ENCODE peak calls at places on chromosomes 1 and 21, in seven cellular contexts. One of them, this sample, is unnamed.

GRCh38 chr1:18681423-18681835 is 50.8 kb downstream of the PAX7 start:
- DNase-seq in A549: peak
- DNase-seq in left ventricle myocardium inferior: no peak
- DNase-seq in brain microvascular endothelial cell: no peak
- DNase-seq in AG10803: peak
- DNase-seq in body of pancreas: no peak
- DNase-seq in mucosa of descending colon: peak
- DNase-seq in this sample: peak

GRCh38 chr1:85449356-85449755 is 15.6 kb downstream of the DDAH1 start:
- DNase-seq in brain microvascular endothelial cell: no peak
- DNase-seq in left ventricle myocardium inferior: no peak
- DNase-seq in body of pancreas: peak
- DNase-seq in A549: no peak
- DNase-seq in mucosa of descending colon: no peak
- DNase-seq in AG10803: no peak
- DNase-seq in this sample: no peak

GRCh38 chr1:62407398-62408009 is 29.3 kb upstream of the USP1 start:
- DNase-seq in body of pancreas: no peak
- DNase-seq in left ventricle myocardium inferior: no peak
- DNase-seq in AG10803: peak
- DNase-seq in A549: peak
- DNase-seq in mucosa of descending colon: peak
- DNase-seq in brain microvascular endothelial cell: peak
- DNase-seq in this sample: peak

GRCh38 chr1:236416165-236416564 is 22.1 kb downstream of the EDARADD start:
- DNase-seq in AG10803: no peak
- DNase-seq in left ventricle myocardium inferior: no peak
- DNase-seq in brain microvascular endothelial cell: no peak
- DNase-seq in A549: no peak
- DNase-seq in mucosa of descending colon: no peak
- DNase-seq in body of pancreas: no peak
- DNase-seq in this sample: no peak

GRCh38 chr1:94799201-94799600 is 21.0 kb upstream of the SLC44A3 start:
- DNase-seq in A549: no peak
- DNase-seq in AG10803: no peak
- DNase-seq in brain microvascular endothelial cell: no peak
- DNase-seq in left ventricle myocardium inferior: no peak
- DNase-seq in mucosa of descending colon: no peak
- DNase-seq in body of pancreas: no peak
- DNase-seq in this sample: no peak

GRCh38 chr21:43911015-43911934 is 46.3 kb downstream of the AGPAT3 start:
- DNase-seq in mucosa of descending colon: no peak
- DNase-seq in AG10803: peak
- DNase-seq in A549: no peak
- DNase-seq in brain microvascular endothelial cell: no peak
- DNase-seq in body of pancreas: no peak
- DNase-seq in left ventricle myocardium inferior: no peak
- DNase-seq in this sample: no peak

GRCh38 chr21:44845418-44846200 is 27.7 kb upstream of the SUMO3 start:
- DNase-seq in AG10803: peak
- DNase-seq in body of pancreas: peak
- DNase-seq in A549: peak
- DNase-seq in left ventricle myocardium inferior: peak
- DNase-seq in mucosa of descending colon: peak
- DNase-seq in brain microvascular endothelial cell: no peak
- DNase-seq in this sample: no peak

GRCh38 chr1:207828046-207828445 is 76.2 kb downstream of the CD46 start:
- DNase-seq in brain microvascular endothelial cell: no peak
- DNase-seq in AG10803: no peak
- DNase-seq in body of pancreas: no peak
- DNase-seq in left ventricle myocardium inferior: no peak
- DNase-seq in mucosa of descending colon: no peak
- DNase-seq in A549: no peak
- DNase-seq in this sample: no peak

GRCh38 chr1:40438391-40439015 is 11.8 kb upstream of the ZFP69B start:
- DNase-seq in mucosa of descending colon: peak
- DNase-seq in body of pancreas: peak
- DNase-seq in left ventricle myocardium inferior: no peak
- DNase-seq in brain microvascular endothelial cell: peak
- DNase-seq in A549: peak
- DNase-seq in AG10803: peak
- DNase-seq in this sample: no peak

GRCh38 chr1:154304664-154305337 is 16.1 kb upstream of the AQP10 start:
- DNase-seq in left ventricle myocardium inferior: no peak
- DNase-seq in brain microvascular endothelial cell: no peak
- DNase-seq in body of pancreas: no peak
- DNase-seq in A549: no peak
- DNase-seq in AG10803: no peak
- DNase-seq in mucosa of descending colon: no peak
- DNase-seq in this sample: no peak

GRCh38 chr1:227944931-227945890 is 2.5 kb downstream of the WNT9A start:
- DNase-seq in AG10803: no peak
- DNase-seq in A549: no peak
- DNase-seq in brain microvascular endothelial cell: no peak
- DNase-seq in mucosa of descending colon: no peak
- DNase-seq in body of pancreas: peak
- DNase-seq in left ventricle myocardium inferior: no peak
- DNase-seq in this sample: no peak

GRCh38 chr1:198212675-198213074 is 55.9 kb downstream of the NEK7 start:
- DNase-seq in left ventricle myocardium inferior: no peak
- DNase-seq in AG10803: peak
- DNase-seq in body of pancreas: no peak
- DNase-seq in mucosa of descending colon: no peak
- DNase-seq in A549: no peak
- DNase-seq in brain microvascular endothelial cell: peak
- DNase-seq in this sample: peak

GRCh38 chr1:21904725-21905520 is 32.2 kb downstream of the HSPG2 start:
- DNase-seq in AG10803: peak
- DNase-seq in body of pancreas: peak
- DNase-seq in A549: no peak
- DNase-seq in brain microvascular endothelial cell: peak
- DNase-seq in left ventricle myocardium inferior: peak
- DNase-seq in mucosa of descending colon: peak
- DNase-seq in this sample: no peak

GRCh38 chr1:62111084-62111483 is 83.6 kb upstream of the L1TD1 start:
- DNase-seq in mucosa of descending colon: no peak
- DNase-seq in body of pancreas: no peak
- DNase-seq in brain microvascular endothelial cell: no peak
- DNase-seq in AG10803: no peak
- DNase-seq in A549: no peak
- DNase-seq in left ventricle myocardium inferior: no peak
- DNase-seq in this sample: no peak

GRCh38 chr1:45999507-45999906 is 132.9 kb downstream of the PIK3R3 start:
- DNase-seq in mucosa of descending colon: no peak
- DNase-seq in brain microvascular endothelial cell: no peak
- DNase-seq in A549: no peak
- DNase-seq in body of pancreas: no peak
- DNase-seq in AG10803: no peak
- DNase-seq in left ventricle myocardium inferior: no peak
- DNase-seq in this sample: no peak

GRCh38 chr21:34928637-34929036 is 120.5 kb downstream of the RUNX1 start:
- DNase-seq in AG10803: no peak
- DNase-seq in mucosa of descending colon: no peak
- DNase-seq in body of pancreas: no peak
- DNase-seq in left ventricle myocardium inferior: no peak
- DNase-seq in brain microvascular endothelial cell: no peak
- DNase-seq in A549: no peak
- DNase-seq in this sample: no peak

GRCh38 chr1:216464489-216464888 is 41.2 kb upstream of the USH2A start:
- DNase-seq in left ventricle myocardium inferior: no peak
- DNase-seq in brain microvascular endothelial cell: peak
- DNase-seq in A549: no peak
- DNase-seq in mucosa of descending colon: no peak
- DNase-seq in AG10803: peak
- DNase-seq in body of pancreas: no peak
- DNase-seq in this sample: peak

GRCh38 chr21:33481314-33481943 is 1.7 kb upstream of the TMEM50B start:
- DNase-seq in AG10803: no peak
- DNase-seq in body of pancreas: no peak
- DNase-seq in brain microvascular endothelial cell: no peak
- DNase-seq in mucosa of descending colon: no peak
- DNase-seq in A549: no peak
- DNase-seq in left ventricle myocardium inferior: no peak
- DNase-seq in this sample: no peak

GRCh38 chr1:173453982-173454381 is 23.2 kb upstream of the PRDX6 start:
- DNase-seq in AG10803: peak
- DNase-seq in brain microvascular endothelial cell: peak
- DNase-seq in left ventricle myocardium inferior: no peak
- DNase-seq in A549: no peak
- DNase-seq in mucosa of descending colon: no peak
- DNase-seq in body of pancreas: no peak
- DNase-seq in this sample: no peak

GRCh38 chr1:151790940-151791651 is 796 bp upstream of the TDRKH start:
- DNase-seq in A549: peak
- DNase-seq in mucosa of descending colon: peak
- DNase-seq in left ventricle myocardium inferior: no peak
- DNase-seq in body of pancreas: no peak
- DNase-seq in brain microvascular endothelial cell: peak
- DNase-seq in AG10803: no peak
- DNase-seq in this sample: no peak

GRCh38 chr1:7069888-7070287 is 284.6 kb downstream of the CAMTA1 start:
- DNase-seq in body of pancreas: no peak
- DNase-seq in A549: no peak
- DNase-seq in brain microvascular endothelial cell: no peak
- DNase-seq in AG10803: peak
- DNase-seq in mucosa of descending colon: no peak
- DNase-seq in left ventricle myocardium inferior: no peak
- DNase-seq in this sample: no peak

GRCh38 chr1:222588135-222588534 is 1.6 kb downstream of the TAF1A start:
- DNase-seq in AG10803: peak
- DNase-seq in body of pancreas: no peak
- DNase-seq in left ventricle myocardium inferior: no peak
- DNase-seq in A549: no peak
- DNase-seq in brain microvascular endothelial cell: no peak
- DNase-seq in mucosa of descending colon: no peak
- DNase-seq in this sample: no peak
- TF ChIP-seq CTCF in AG10803: no peak
- TF ChIP-seq CTCF in body of pancreas: no peak
- TF ChIP-seq CTCF in left ventricle myocardium inferior: no peak
- TF ChIP-seq CTCF in A549: no peak
- TF ChIP-seq CTCF in brain microvascular endothelial cell: no peak
- TF ChIP-seq CTCF in mucosa of descending colon: no peak
- TF ChIP-seq CTCF in this sample: no peak

GRCh38 chr1:23522244-23523013 is 8.6 kb downstream of the E2F2 start:
- DNase-seq in mucosa of descending colon: no peak
- DNase-seq in left ventricle myocardium inferior: no peak
- DNase-seq in AG10803: peak
- DNase-seq in A549: no peak
- DNase-seq in body of pancreas: no peak
- DNase-seq in brain microvascular endothelial cell: no peak
- DNase-seq in this sample: no peak

GRCh38 chr1:23524163-23524562 is 6.9 kb downstream of the E2F2 start:
- DNase-seq in brain microvascular endothelial cell: no peak
- DNase-seq in mucosa of descending colon: peak
- DNase-seq in body of pancreas: no peak
- DNase-seq in AG10803: no peak
- DNase-seq in left ventricle myocardium inferior: no peak
- DNase-seq in A549: no peak
- DNase-seq in this sample: no peak

GRCh38 chr1:23526329-23527041 is 4.5 kb downstream of the E2F2 start:
- DNase-seq in A549: no peak
- DNase-seq in AG10803: no peak
- DNase-seq in body of pancreas: no peak
- DNase-seq in mucosa of descending colon: peak
- DNase-seq in left ventricle myocardium inferior: no peak
- DNase-seq in brain microvascular endothelial cell: no peak
- DNase-seq in this sample: no peak

GRCh38 chr1:23525558-23526174 is 5.4 kb downstream of the E2F2 start:
- DNase-seq in A549: no peak
- DNase-seq in mucosa of descending colon: peak
- DNase-seq in body of pancreas: no peak
- DNase-seq in left ventricle myocardium inferior: no peak
- DNase-seq in brain microvascular endothelial cell: no peak
- DNase-seq in AG10803: no peak
- DNase-seq in this sample: no peak

GRCh38 chr1:23524716-23525401 is 6.2 kb downstream of the E2F2 start:
- DNase-seq in body of pancreas: no peak
- DNase-seq in left ventricle myocardium inferior: no peak
- DNase-seq in A549: no peak
- DNase-seq in AG10803: no peak
- DNase-seq in brain microvascular endothelial cell: no peak
- DNase-seq in mucosa of descending colon: peak
- DNase-seq in this sample: no peak
- H3K4me3 ChIP-seq in body of pancreas: no peak
- H3K4me3 ChIP-seq in left ventricle myocardium inferior: no peak
- H3K4me3 ChIP-seq in A549: no peak
- H3K4me3 ChIP-seq in AG10803: no peak
- H3K4me3 ChIP-seq in brain microvascular endothelial cell: no peak
- H3K4me3 ChIP-seq in mucosa of descending colon: no peak
- H3K4me3 ChIP-seq in this sample: no peak

DNA sequence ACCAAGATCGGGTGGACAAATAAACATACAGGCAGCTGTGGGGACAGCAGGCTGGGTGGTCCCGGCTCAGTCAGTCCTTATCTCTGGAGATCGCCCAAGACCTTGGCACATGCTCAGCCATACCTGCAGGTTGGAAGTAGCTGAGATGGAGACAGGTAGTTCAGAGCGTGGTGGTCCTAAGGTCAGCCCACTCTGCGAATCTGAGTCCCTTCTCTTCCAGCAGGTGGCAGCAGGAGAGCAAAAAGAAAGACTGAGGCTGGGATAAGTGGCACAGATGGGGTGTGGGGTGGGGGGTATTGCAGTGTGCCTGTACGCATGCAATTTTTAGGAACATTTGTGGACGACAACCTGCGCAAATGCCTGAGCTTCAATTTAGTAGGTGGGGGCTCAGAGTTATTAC is 104.9 kb downstream of the TENT5C start:
- DNase-seq in mucosa of descending colon: no peak
- DNase-seq in AG10803: no peak
- DNase-seq in brain microvascular endothelial cell: no peak
- DNase-seq in left ventricle myocardium inferior: no peak
- DNase-seq in body of pancreas: no peak
- DNase-seq in A549: no peak
- DNase-seq in this sample: no peak
- TF ChIP-seq CTCF in mucosa of descending colon: no peak
- TF ChIP-seq CTCF in AG10803: peak
- TF ChIP-seq CTCF in brain microvascular endothelial cell: peak
- TF ChIP-seq CTCF in left ventricle myocardium inferior: no peak
- TF ChIP-seq CTCF in body of pancreas: no peak
- TF ChIP-seq CTCF in A549: peak
- TF ChIP-seq CTCF in this sample: peak

DNA sequence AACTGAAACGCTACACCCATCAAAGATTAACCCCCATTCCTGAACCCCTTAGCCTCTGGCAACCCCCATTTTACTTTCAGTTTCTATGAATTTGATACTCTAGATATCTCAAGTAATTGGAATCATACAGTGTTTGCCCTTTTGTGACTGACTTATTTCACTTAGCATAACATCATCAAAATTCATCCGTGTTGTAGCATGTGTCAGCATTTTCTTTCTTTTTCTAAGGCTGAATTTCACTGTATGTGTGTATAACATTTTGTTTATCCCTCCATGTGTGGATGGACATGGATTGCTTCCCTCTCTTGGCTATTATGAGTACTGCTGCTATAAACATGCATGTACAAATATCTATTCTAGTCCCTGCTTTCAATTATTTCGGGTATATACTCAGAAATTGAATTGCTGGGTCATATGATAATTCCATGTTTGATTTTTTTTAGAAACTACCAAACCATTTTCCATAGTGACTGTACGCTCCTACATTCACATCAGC is 97.3 kb downstream of the MAP3K21 start:
- DNase-seq in body of pancreas: no peak
- DNase-seq in brain microvascular endothelial cell: no peak
- DNase-seq in mucosa of descending colon: no peak
- DNase-seq in A549: no peak
- DNase-seq in left ventricle myocardium inferior: no peak
- DNase-seq in AG10803: no peak
- DNase-seq in this sample: no peak
- H3K4me3 ChIP-seq in body of pancreas: no peak
- H3K4me3 ChIP-seq in brain microvascular endothelial cell: no peak
- H3K4me3 ChIP-seq in mucosa of descending colon: no peak
- H3K4me3 ChIP-seq in A549: peak
- H3K4me3 ChIP-seq in left ventricle myocardium inferior: no peak
- H3K4me3 ChIP-seq in AG10803: no peak
- H3K4me3 ChIP-seq in this sample: no peak